ENCODE peak calls at places on chromosomes 4 and X, in ten cellular contexts. Q is M059J; H is NCI-H1092; E is stimulated activated CD4-positive, alpha-beta T cell treated with anti-CD3 and anti-CD28 coated beads, Interleukin-1b, Interleukin-23, amount 100 ng/mL, for 48 hours; I is GM04504; P is NCI-H187 treated with DMSO at 0.1 percent for 48 hours; L is left colon; Z is NCI-H1436; J is stimulated activated CD8-positive, alpha-beta memory T cell treated with anti-CD3 and anti-CD28 coated beads, Interleukin-7, amount 100 ng/mL, for 1 hour; V is AG08396. D is an unnamed sample.

GRCh38 chr4:71204056-71204455 is 134.8 kb upstream of the SLC4A4 start:
- DNase-seq in Q (no peak), H (no peak), E (no peak), I (no peak), P (no peak), L (no peak), Z (no peak), J (no peak), V (no peak), D (no peak)

GRCh38 chr4:74838746-74839370 is 44.5 kb upstream of the BTC start:
- DNase-seq in Q (no peak), H (no peak), E (no peak), I (peak; percentile 0), P (no peak), L (no peak), Z (no peak), J (no peak), V (no peak), D (no peak)

GRCh38 chrX:131816551-131817136 is 206.5 kb upstream of the STK26 start:
- DNase-seq in Q (peak; percentile 34), H (no peak), E (peak; percentile 53), I (peak; percentile 78), P (peak; percentile 14), L (peak; percentile 84), Z (no peak), J (peak; percentile 56), V (peak; percentile 49), D (peak; percentile 88)

GRCh38 chr4:184265566-184266351 is 48.1 kb upstream of the ENPP6 start:
- DNase-seq in Q (peak; percentile 48), H (no peak), E (no peak), I (no peak), P (no peak), L (peak; percentile 35), Z (no peak), J (no peak), V (no peak), D (no peak)

GRCh38 chr4:41455215-41455614 is 82.7 kb upstream of the LIMCH1 start:
- DNase-seq in Q (no peak), H (peak; percentile 38), E (no peak), I (no peak), P (no peak), L (no peak), Z (no peak), J (no peak), V (no peak), D (no peak)

GRCh38 chr4:88792821-88793220 is 95.2 kb upstream of the NAP1L5 start:
- DNase-seq in Q (peak; percentile 37), H (no peak), E (no peak), I (no peak), P (no peak), L (no peak), Z (no peak), J (no peak), V (no peak), D (no peak)

GRCh38 chr4:153534792-153535629 is 68.9 kb downstream of the TMEM131L start:
- DNase-seq in Q (no peak), H (no peak), E (no peak), I (no peak), P (no peak), L (no peak), Z (no peak), J (no peak), V (no peak), D (no peak)

GRCh38 chr4:40262861-40263260 is 66.0 kb downstream of the RHOH start:
- DNase-seq in Q (no peak), H (no peak), E (no peak), I (no peak), P (no peak), L (no peak), Z (no peak), J (no peak), V (no peak), D (no peak)

GRCh38 chr4:152099555-152099954 is 338.7 kb upstream of the GATB start:
- DNase-seq in Q (no peak), H (no peak), E (no peak), I (no peak), P (no peak), L (no peak), Z (no peak), J (no peak), V (no peak), D (no peak)

GRCh38 chr4:914531-914930 is 17.6 kb downstream of the GAK start:
- DNase-seq in Q (no peak), H (no peak), E (no peak), I (no peak), P (no peak), L (no peak), Z (no peak), J (no peak), V (no peak), D (peak; percentile 12)

GRCh38 chr4:13865871-13866669 is 238.5 kb upstream of the BOD1L1 start:
- DNase-seq in Q (peak; percentile 90), H (no peak), E (no peak), I (peak; percentile 14), P (no peak), L (no peak), Z (no peak), J (no peak), V (no peak), D (no peak)

GRCh38 chrX:104324461-104324860 is 69.7 kb upstream of the ESX1 start:
- DNase-seq in Q (peak; percentile 51), H (no peak), E (no peak), I (no peak), P (no peak), L (no peak), Z (no peak), J (no peak), V (no peak), D (no peak)

GRCh38 chr4:168057412-168057811 is 34.9 kb upstream of the ANXA10 start:
- DNase-seq in Q (no peak), H (no peak), E (no peak), I (no peak), P (no peak), L (no peak), Z (no peak), J (no peak), V (no peak), D (no peak)

GRCh38 chr4:8275511-8275910 is 6.0 kb downstream of the HTRA3 start:
- DNase-seq in Q (no peak), H (no peak), E (no peak), I (no peak), P (no peak), L (no peak), Z (no peak), J (no peak), V (no peak), D (no peak)

GRCh38 chrX:129593137-129593536 is 53.1 kb downstream of the OCRL start:
- DNase-seq in Q (peak; percentile 71), H (no peak), E (no peak), I (peak; percentile 53), P (no peak), L (no peak), Z (no peak), J (no peak), V (no peak), D (no peak)

GRCh38 chr4:185654965-185655554 is 119.8 kb upstream of the PDLIM3 start:
- DNase-seq in Q (no peak), H (no peak), E (no peak), I (no peak), P (no peak), L (no peak), Z (no peak), J (no peak), V (no peak), D (no peak)

GRCh38 chr4:139367421-139368090 is 65.3 kb upstream of the NDUFC1 start:
- DNase-seq in Q (peak; percentile 64), H (no peak), E (no peak), I (peak; percentile 22), P (no peak), L (no peak), Z (no peak), J (no peak), V (peak; percentile 10), D (no peak)

GRCh38 chrX:12115377-12115776 is 22.9 kb upstream of the FRMPD4 start:
- DNase-seq in Q (peak; percentile 14), H (no peak), E (no peak), I (no peak), P (no peak), L (no peak), Z (no peak), J (no peak), V (no peak), D (no peak)

GRCh38 chr4:1009647-1010521 is 1.5 kb upstream of the FGFRL1 start:
- DNase-seq in Q (peak; percentile 34), H (no peak), E (peak; percentile 66), I (no peak), P (no peak), L (peak; percentile 78), Z (peak; percentile 61), J (peak; percentile 48), V (peak; percentile 95), D (peak; percentile 87)

GRCh38 chr4:5204781-5205180 is 153.5 kb downstream of the STK32B start:
- DNase-seq in Q (no peak), H (no peak), E (no peak), I (no peak), P (no peak), L (no peak), Z (peak; percentile 72), J (no peak), V (no peak), D (no peak)

GRCh38 chr4:121676388-121677075 is 20.2 kb downstream of the ANXA5 start:
- DNase-seq in Q (no peak), H (no peak), E (no peak), I (no peak), P (no peak), L (no peak), Z (no peak), J (no peak), V (no peak), D (no peak)

GRCh38 chrX:1521459-1521956 is 15.5 kb downstream of the P2RY8 start:
- DNase-seq in Q (no peak), H (no peak), E (peak; percentile 61), I (no peak), P (no peak), L (peak; percentile 34), Z (no peak), J (no peak), V (no peak), D (no peak)

GRCh38 chrX:153765138-153766079 is 1.4 kb downstream of the PLXNB3 start:
- DNase-seq in Q (no peak), H (peak; percentile 6), E (no peak), I (no peak), P (no peak), L (peak; percentile 9), Z (no peak), J (no peak), V (peak; percentile 40), D (peak; percentile 63)

GRCh38 chr4:1026115-1026514 is 14.7 kb downstream of the FGFRL1 start:
- DNase-seq in Q (no peak), H (no peak), E (peak; percentile 42), I (no peak), P (no peak), L (peak; percentile 67), Z (no peak), J (no peak), V (peak; percentile 54), D (no peak)

GRCh38 chrX:134753185-134754008 is 95.1 kb upstream of the PLAC1 start:
- DNase-seq in Q (peak; percentile 65), H (no peak), E (no peak), I (peak; percentile 39), P (no peak), L (no peak), Z (no peak), J (no peak), V (peak; percentile 18), D (no peak)

GRCh38 chrX:151789179-151789800 is 54.7 kb downstream of the CNGA2 start:
- DNase-seq in Q (peak; percentile 97), H (no peak), E (no peak), I (peak; percentile 72), P (no peak), L (peak; percentile 8), Z (no peak), J (no peak), V (peak; percentile 75), D (peak; percentile 18)

GRCh38 chr4:165398570-165398969 is 19.8 kb downstream of the CPE start:
- DNase-seq in Q (peak; percentile 20), H (peak; percentile 97), E (no peak), I (no peak), P (peak; percentile 80), L (no peak), Z (peak; percentile 92), J (no peak), V (peak; percentile 34), D (no peak)

GRCh38 chr4:41598580-41598979 is 60.6 kb downstream of the LIMCH1 start:
- DNase-seq in Q (peak; percentile 48), H (no peak), E (no peak), I (no peak), P (no peak), L (no peak), Z (no peak), J (no peak), V (no peak), D (no peak)